ENCODE peak calls at places on chromosome 1, in six cellular contexts. Z is CD4-positive, alpha-beta T cell; X is HFF-Myc; D is heart right ventricle; F is tibial artery; W is cardiac fibroblast. U is an unnamed sample.

GRCh38 chr1:25896266-25896665 is 10.0 kb downstream of the STMN1 start:
- DNase-seq in Z (no peak), X (no peak), D (no peak), F (no peak), W (peak; percentile 41), U (no peak)

GRCh38 chr1:230754831-230755230 is 7.6 kb downstream of the CAPN9 start:
- DNase-seq in Z (no peak), X (no peak), D (peak; percentile 67), F (no peak), W (peak; percentile 53), U (no peak)

GRCh38 chr1:45543599-45544417 is 6.8 kb upstream of the AKR1A1 start:
- DNase-seq in Z (peak; percentile 46), X (no peak), D (peak; percentile 70), F (peak; percentile 76), W (peak; percentile 25), U (no peak)

GRCh38 chr1:243286409-243287127 is 30.7 kb downstream of the SDCCAG8 start:
- DNase-seq in Z (no peak), X (no peak), D (no peak), F (no peak), W (peak; percentile 71), U (no peak)

GRCh38 chr1:119373465-119373864 is 4.9 kb downstream of the HAO2 start:
- DNase-seq in Z (no peak), X (no peak), D (no peak), F (no peak), W (peak; percentile 45), U (no peak)

GRCh38 chr1:174812026-174812425 is 187.7 kb upstream of the CACYBP start:
- DNase-seq in Z (no peak), X (no peak), D (no peak), F (no peak), W (no peak), U (no peak)

GRCh38 chr1:30721311-30722174 is 1.8 kb downstream of the MATN1 start:
- DNase-seq in Z (no peak), X (no peak), D (no peak), F (no peak), W (no peak), U (no peak)

GRCh38 chr1:32652244-32652962 is 1.4 kb downstream of the RBBP4 start:
- DNase-seq in Z (no peak), X (no peak), D (no peak), F (no peak), W (no peak), U (no peak)

GRCh38 chr1:1359316-1359667 is 937 bp upstream of the MXRA8 start:
- DNase-seq in Z (no peak), X (no peak), D (peak; percentile 21), F (no peak), W (peak; percentile 40), U (peak; percentile 21)

GRCh38 chr1:34711469-34711868 is 43.4 kb upstream of the GJB5 start:
- DNase-seq in Z (no peak), X (no peak), D (no peak), F (no peak), W (no peak), U (no peak)

GRCh38 chr1:63907051-63907450 is 133.2 kb downstream of the ROR1 start:
- DNase-seq in Z (no peak), X (no peak), D (no peak), F (no peak), W (no peak), U (no peak)

GRCh38 chr1:57072775-57073174 is 107.0 kb upstream of the C8B start:
- DNase-seq in Z (no peak), X (no peak), D (no peak), F (no peak), W (no peak), U (no peak)
- TF ChIP-seq CTCF in Z (no peak), X (peak; percentile 15), D (no peak), F (no peak), W (no peak), U (peak; percentile 29)

GRCh38 chr1:39132505-39133339 is 71.8 kb upstream of the MACF1 start:
- DNase-seq in Z (no peak), X (no peak), D (peak; percentile 88), F (peak; percentile 87), W (peak; percentile 69), U (peak; percentile 25)
- TF ChIP-seq CTCF in Z (no peak), X (no peak), D (peak; percentile 46), F (peak; percentile 47), W (peak; percentile 42), U (no peak)

DNA sequence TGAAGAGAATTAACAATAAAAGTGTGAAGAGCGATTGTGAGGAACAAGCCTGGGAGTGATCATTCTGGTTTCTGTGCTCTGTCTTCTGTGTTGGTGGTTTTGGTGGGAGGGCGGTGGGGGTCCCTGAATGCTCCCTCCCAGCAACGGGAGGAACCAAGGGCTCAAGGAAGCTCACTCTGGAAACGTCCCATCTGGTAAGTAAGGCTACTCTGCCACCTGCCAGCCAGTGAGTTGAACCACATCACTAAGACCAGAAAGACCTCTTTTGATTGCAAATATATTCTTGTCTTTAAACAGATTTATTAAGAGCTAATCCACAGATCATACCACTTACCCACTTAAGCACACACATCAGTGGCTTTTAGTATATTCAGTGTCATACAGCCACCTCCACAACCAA is 125.0 kb downstream of the PRDM2 start:
- DNase-seq in Z (no peak), X (no peak), D (no peak), F (peak; percentile 13), W (no peak), U (peak; percentile 11)
- TF ChIP-seq CTCF in Z (no peak), X (no peak), D (peak; percentile 19), F (no peak), W (no peak), U (no peak)

DNA sequence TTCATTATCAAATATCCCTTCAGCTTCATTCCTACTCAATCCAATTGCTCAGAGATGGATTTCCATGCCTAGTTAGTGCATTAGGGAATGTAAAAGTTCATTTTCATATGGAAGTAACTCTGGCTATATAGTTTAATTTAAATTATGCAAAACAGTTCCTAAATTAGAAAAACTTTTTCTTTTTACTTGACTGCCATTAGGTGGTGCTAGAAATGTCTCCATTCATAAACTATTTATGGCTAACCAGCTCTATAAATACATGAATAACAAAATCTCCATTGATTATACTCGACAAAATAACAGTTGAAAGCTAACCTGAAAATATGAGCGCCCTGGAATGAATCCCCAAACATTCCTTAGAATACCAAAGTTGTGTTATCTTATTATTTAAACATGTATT is 311.4 kb downstream of the USH2A start:
- DNase-seq in Z (no peak), X (no peak), D (no peak), F (no peak), W (peak; percentile 1), U (no peak)
- TF ChIP-seq CTCF in Z (no peak), X (no peak), D (peak; percentile 10), F (no peak), W (no peak), U (no peak)

DNA sequence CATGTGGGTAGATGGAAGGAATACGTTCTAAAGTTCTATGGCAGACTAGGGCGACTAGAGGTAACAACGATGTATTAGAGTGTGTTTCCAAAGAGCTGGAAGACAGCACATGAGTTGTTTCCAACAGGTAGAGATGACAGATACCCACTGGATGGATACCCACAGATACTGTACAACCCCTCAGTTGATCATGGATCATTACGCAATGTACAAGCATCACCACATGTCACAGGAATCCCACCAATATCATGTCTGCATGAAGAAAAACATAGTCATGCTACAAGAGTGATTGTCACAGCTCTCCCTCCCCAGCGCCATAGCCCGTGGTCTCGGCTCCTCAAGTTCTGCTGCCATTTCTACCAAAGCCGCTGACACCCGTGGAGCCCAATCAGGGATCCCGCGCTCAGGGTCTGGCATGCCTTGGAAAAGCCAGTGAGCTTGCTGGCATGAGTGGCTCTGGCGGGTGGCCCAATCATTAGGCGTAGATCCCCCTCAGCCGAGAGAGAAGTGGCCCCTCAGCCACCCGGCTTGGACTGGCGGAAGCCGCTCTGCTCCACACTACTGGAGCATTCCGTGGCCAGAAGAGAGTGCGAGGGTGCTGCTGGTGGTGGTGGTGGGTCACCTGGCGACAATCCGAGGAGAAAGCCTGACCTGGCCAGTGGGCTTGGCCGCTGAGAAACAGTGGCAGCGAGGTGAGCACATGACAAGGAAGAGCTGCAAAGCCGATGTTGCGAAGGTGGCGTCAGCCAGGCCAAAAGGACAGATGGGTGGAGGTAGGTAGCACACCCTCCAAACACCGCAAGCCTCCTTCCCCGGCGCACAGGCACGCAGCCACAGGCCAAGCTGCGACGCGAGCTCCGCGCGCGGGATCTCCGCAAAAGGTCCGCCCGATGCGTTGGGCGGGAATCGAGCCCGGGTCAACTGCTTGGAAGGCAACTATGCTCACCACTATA is 65.7 kb upstream of the FCGR2A start:
- DNase-seq in Z (no peak), X (no peak), D (no peak), F (no peak), W (peak; percentile 70), U (no peak)
- TF ChIP-seq CTCF in Z (no peak), X (no peak), D (no peak), F (no peak), W (no peak), U (no peak)

GRCh38 chr1:203660931-203661484 is 34.4 kb downstream of the ATP2B4 start:
- DNase-seq in Z (no peak), X (no peak), D (no peak), F (no peak), W (no peak), U (no peak)

GRCh38 chr1:203662821-203663220 is 36.2 kb downstream of the ATP2B4 start:
- DNase-seq in Z (no peak), X (no peak), D (no peak), F (no peak), W (no peak), U (no peak)

GRCh38 chr1:203663820-203664219 is 37.2 kb downstream of the ATP2B4 start:
- DNase-seq in Z (no peak), X (no peak), D (no peak), F (no peak), W (peak; percentile 55), U (no peak)

GRCh38 chr1:203661572-203661971 is 34.9 kb downstream of the ATP2B4 start:
- DNase-seq in Z (no peak), X (no peak), D (peak; percentile 70), F (no peak), W (no peak), U (no peak)

GRCh38 chr1:203663294-203663693 is 36.7 kb downstream of the ATP2B4 start:
- DNase-seq in Z (no peak), X (no peak), D (no peak), F (no peak), W (peak; percentile 97), U (no peak)
- TF ChIP-seq CTCF in Z (no peak), X (no peak), D (no peak), F (no peak), W (peak; percentile 10), U (no peak)